ENCODE peak calls at places on chromosomes 2 and 18, in six cellular contexts. Y is cardiac fibroblast; L is stimulated activated CD4-positive, alpha-beta T cell treated with anti-CD3 and anti-CD28 coated beads, TNF-alpha, amount 100 ng/mL, for 24 hours; I is activated CD4-positive, alpha-beta T cell treated with anti-CD3 and anti-CD28 coated beads, Interleukin-2, amount 10 ng/mL, durations not matched to agents 24 days and 14 days; K is HEK293T; R is psoas muscle. O is an unnamed sample.

GRCh38 chr18:78934551-78935225 is 44.9 kb upstream of the SALL3 start:
- DNase-seq in R (no peak), K (no peak), L (no peak), I (no peak), Y (no peak), O (no peak)

GRCh38 chr18:42228581-42228980 is 273.5 kb downstream of the PIK3C3 start:
- DNase-seq in Y (no peak), K (no peak), R (no peak), L (no peak), I (no peak), O (no peak)

GRCh38 chr2:232260075-232260474 is 118.5 kb upstream of the ALPP start:
- DNase-seq in I (no peak), R (no peak), Y (peak; percentile 93), K (no peak), L (no peak), O (peak; percentile 89)

GRCh38 chr18:30806823-30807222 is 235.7 kb downstream of the DSC3 start:
- DNase-seq in K (no peak), R (no peak), Y (no peak), L (no peak), I (no peak), O (no peak)

GRCh38 chr2:41579811-41580210 is 468.0 kb upstream of the PKDCC start:
- DNase-seq in I (no peak), Y (peak; percentile 26), K (no peak), L (no peak), R (no peak), O (no peak)

GRCh38 chr2:160429248-160430000 is 64.2 kb downstream of the RBMS1 start:
- DNase-seq in R (no peak), K (no peak), Y (peak; percentile 84), L (no peak), I (no peak), O (peak; percentile 56)

GRCh38 chr2:64502860-64503259 is 21.3 kb upstream of the AFTPH start:
- DNase-seq in Y (no peak), R (no peak), L (no peak), K (no peak), I (no peak), O (no peak)

GRCh38 chr2:55431982-55432627 is 12.4 kb upstream of the CCDC88A start:
- DNase-seq in Y (peak; percentile 71), L (no peak), K (peak; percentile 25), I (peak; percentile 60), R (no peak), O (peak; percentile 34)

GRCh38 chr18:76592981-76593381 is 97.9 kb upstream of the ZNF516 start:
- DNase-seq in Y (peak; percentile 22), L (no peak), R (no peak), K (no peak), I (no peak), O (no peak)

GRCh38 chr2:16135196-16135912 is 195.0 kb downstream of the MYCN start:
- DNase-seq in Y (no peak), K (no peak), L (no peak), R (no peak), I (peak; percentile 30), O (no peak)

GRCh38 chr18:35030234-35030989 is 10.8 kb upstream of the MAPRE2 start:
- DNase-seq in I (peak; percentile 73), R (no peak), Y (no peak), K (no peak), L (no peak), O (no peak)

GRCh38 chr2:46849741-46850474 is 65.7 kb downstream of the MCFD2 start:
- DNase-seq in Y (peak; percentile 96), R (no peak), K (no peak), L (no peak), I (no peak), O (peak; percentile 42)